ENCODE peak calls at places on chromosomes 5 and 9, in ten cellular contexts. H, Y, S, O, A, B, W, E, D and P are unnamed samples.
A peak's percentile ranks its signal among the peaks of the same experiment; 100 is the strongest.

GRCh38 chr5:45417285-45417996 is 278.7 kb downstream of the HCN1 start:
- DNase-seq in E (no peak), H (no peak), B (no peak), D (no peak), W (no peak), S (no peak), A (no peak), O (no peak), Y (no peak), P (no peak)

GRCh38 chr5:93600409-93601052 is 17.5 kb downstream of the NR2F1 start:
- DNase-seq in D (no peak), Y (no peak), H (no peak), O (no peak), A (no peak), B (no peak), S (no peak), W (no peak), E (no peak), P (no peak)

GRCh38 chr9:118529210-118529609 is 825.0 kb downstream of the TLR4 start:
- DNase-seq in O (no peak), H (no peak), B (no peak), W (no peak), E (no peak), A (no peak), Y (no peak), D (no peak), S (no peak), P (no peak)

GRCh38 chr5:148206620-148207019 is 3.8 kb downstream of the SPINK6 start:
- DNase-seq in Y (no peak), S (no peak), B (no peak), W (no peak), E (no peak), A (no peak), D (no peak), O (no peak), H (no peak), P (no peak)

GRCh38 chr5:79853003-79853402 is 138.1 kb downstream of the MTX3 start:
- DNase-seq in Y (no peak), H (no peak), D (no peak), E (no peak), S (no peak), B (no peak), A (no peak), O (no peak), W (no peak), P (no peak)

GRCh38 chr5:93355691-93356090 is 225.3 kb downstream of the NR2F1-AS1 start:
- DNase-seq in H (no peak), W (no peak), S (no peak), Y (no peak), A (no peak), E (no peak), B (no peak), D (no peak), O (no peak), P (no peak)

GRCh38 chr9:35791321-35791921 is at the start of gene NPR2:
- DNase-seq in H (peak; percentile 77), O (peak; percentile 58), W (no peak), A (no peak), E (no peak), B (no peak), S (peak; percentile 71), D (no peak), Y (peak; percentile 43), P (peak; percentile 91)

GRCh38 chr5:14776640-14777039 is 94.9 kb downstream of the ANKH start:
- DNase-seq in B (no peak), S (no peak), E (no peak), H (no peak), O (no peak), W (no peak), D (no peak), Y (no peak), A (no peak), P (no peak)

GRCh38 chr5:23405316-23406068 is 101.9 kb upstream of the PRDM9 start:
- DNase-seq in D (no peak), Y (no peak), E (no peak), S (no peak), B (no peak), O (no peak), A (no peak), W (no peak), H (no peak), P (no peak)

GRCh38 chr9:116713266-116713665 is 26.2 kb downstream of the TRIM32 start:
- DNase-seq in S (no peak), D (no peak), O (no peak), B (no peak), W (no peak), Y (no peak), A (no peak), H (no peak), E (no peak), P (no peak)

GRCh38 chr5:158560170-158560569 is 539.5 kb downstream of the EBF1 start:
- DNase-seq in B (no peak), S (no peak), W (no peak), H (peak; percentile 59), Y (no peak), O (no peak), D (no peak), A (no peak), E (peak; percentile 31), P (peak; percentile 66)

GRCh38 chr5:65970481-65971367 is 44.3 kb downstream of the ERBIN start:
- DNase-seq in O (no peak), E (peak; percentile 68), D (no peak), Y (peak; percentile 12), S (peak; percentile 45), H (peak; percentile 60), A (no peak), B (no peak), W (no peak), P (no peak)

GRCh38 chr9:114008667-114009410 is 69.3 kb downstream of the AMBP start:
- DNase-seq in O (no peak), H (no peak), A (no peak), Y (no peak), E (no peak), D (no peak), B (peak; percentile 3), W (no peak), S (peak; percentile 4), P (peak; percentile 61)

GRCh38 chr5:569358-569867 is 42.7 kb upstream of the CEP72 start:
- DNase-seq in Y (no peak), O (no peak), H (peak; percentile 30), W (no peak), A (no peak), D (no peak), E (no peak), S (no peak), B (no peak), P (no peak)

DNA sequence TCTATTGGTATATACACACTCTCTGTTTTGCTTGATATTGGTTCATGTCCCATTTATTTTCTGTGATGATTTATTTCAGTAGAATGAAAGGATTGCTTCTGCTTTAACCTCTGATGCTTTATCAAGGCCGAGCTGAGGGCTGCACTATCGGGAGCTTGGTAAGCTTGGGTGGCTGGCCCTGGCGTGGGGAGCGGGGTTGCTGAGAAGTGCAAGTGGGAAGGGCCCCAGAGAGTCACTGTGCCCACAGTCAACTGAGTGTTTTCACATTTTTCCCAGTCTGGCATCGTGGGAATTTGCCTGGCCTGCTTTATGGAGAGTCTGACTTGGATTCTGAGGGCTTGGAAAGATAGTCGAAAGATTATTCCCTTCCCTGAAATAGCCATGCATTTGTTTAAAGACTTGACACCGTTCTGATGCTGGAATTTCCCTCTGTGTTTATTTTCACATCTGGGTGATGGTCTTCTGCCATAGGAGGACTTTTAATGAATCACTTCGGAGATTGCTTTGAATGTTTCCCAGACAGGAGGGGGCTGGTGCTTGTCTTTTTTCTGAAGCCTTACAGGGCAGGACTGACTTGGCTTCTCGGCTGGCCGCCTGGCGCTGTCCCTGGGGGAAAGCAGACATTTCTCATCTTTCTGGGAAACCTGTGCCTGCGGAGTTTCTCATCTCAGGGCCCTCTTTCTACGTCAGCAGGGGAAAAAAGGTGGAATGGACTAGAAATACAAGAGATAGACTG is 139.0 kb downstream of the BOD1 start:
- DNase-seq in H (no peak), B (no peak), Y (no peak), D (no peak), E (no peak), O (no peak), A (no peak), W (no peak), S (no peak), P (no peak)
- H3K27ac ChIP-seq in H (no peak overlapping the region), B (peak overlapping the region; percentile 54), Y (no peak overlapping the region), D (no peak overlapping the region), E (no peak overlapping the region), O (no peak overlapping the region), A (no peak overlapping the region), W (no peak overlapping the region), S (no peak overlapping the region), P (peak overlapping the region; percentile 98)

GRCh38 chr9:86939896-86940295 is 7.4 kb downstream of the GAS1 start:
- DNase-seq in E (no peak), A (no peak), Y (no peak), B (no peak), H (no peak), O (no peak), S (no peak), W (no peak), D (no peak), P (no peak)

GRCh38 chr9:86941196-86941595 is 6.1 kb downstream of the GAS1 start:
- DNase-seq in D (no peak), H (no peak), E (no peak), O (peak; percentile 38), S (no peak), A (no peak), B (no peak), W (no peak), Y (no peak), P (no peak)

GRCh38 chr9:86938780-86939179 is 8.5 kb downstream of the GAS1 start:
- DNase-seq in O (no peak), D (no peak), S (no peak), W (no peak), E (no peak), A (no peak), Y (no peak), B (no peak), H (no peak), P (no peak)

GRCh38 chr9:86940774-86941173 is 6.5 kb downstream of the GAS1 start:
- DNase-seq in H (no peak), E (no peak), Y (no peak), S (no peak), D (no peak), B (no peak), A (no peak), W (no peak), O (peak; percentile 81), P (no peak)

GRCh38 chr9:86939311-86939710 is 8.0 kb downstream of the GAS1 start:
- DNase-seq in A (no peak), Y (no peak), W (no peak), D (no peak), B (no peak), E (no peak), O (no peak), H (no peak), S (no peak), P (no peak)
- H3K4me3 ChIP-seq in A (no peak overlapping the region), Y (no peak overlapping the region), W (no peak overlapping the region), D (no peak overlapping the region), B (no peak overlapping the region), E (no peak overlapping the region), O (no peak overlapping the region), H (no peak overlapping the region), S (no peak overlapping the region), P (no peak overlapping the region)

GRCh38 chr9:37942616-37943328 is 38.8 kb upstream of the SLC25A51 start:
- DNase-seq in Y (no peak), E (no peak), S (no peak), A (no peak), O (peak; percentile 27), B (no peak), H (peak; percentile 32), D (no peak), W (no peak), P (peak; percentile 70)
- H3K27ac ChIP-seq in Y (no peak overlapping the region), E (no peak overlapping the region), S (no peak overlapping the region), A (no peak overlapping the region), O (no peak overlapping the region), B (peak overlapping the region; percentile 53), H (no peak overlapping the region), D (no peak overlapping the region), W (no peak overlapping the region), P (peak overlapping the region; percentile 59)

GRCh38 chr9:33372900-33373299 is 29.5 kb downstream of the AQP7 start:
- DNase-seq in B (no peak), E (no peak), Y (peak; percentile 67), W (peak; percentile 18), O (no peak), D (no peak), A (no peak), S (no peak), H (peak; percentile 9), P (no peak)
- H3K4me3 ChIP-seq in B (no peak overlapping the region), E (no peak overlapping the region), Y (no peak overlapping the region), W (no peak overlapping the region), O (no peak overlapping the region), D (no peak overlapping the region), A (no peak overlapping the region), S (no peak overlapping the region), H (no peak overlapping the region), P (no peak overlapping the region)